ENCODE peak calls at places on chromosomes 7 and 10, in ten cellular contexts. N is right lobe of liver, J is body of pancreas, D is HepG2, Y is IMR-90, C is A549, Z is gastrocnemius medialis, V is heart left ventricle, B is adrenal gland, M is uterus. Q is an unnamed sample.
A peak's percentile ranks its signal among the peaks of the same experiment; 100 is the strongest.

GRCh38 chr7:74405191-74405898 is 48.4 kb upstream of the GTF2IRD1 start:
- DNase-seq in N (no peak), J (no peak), D (no peak), Y (no peak), C (peak; percentile 49), Z (no peak), V (no peak), B (no peak), M (no peak), Q (no peak)

GRCh38 chr10:103696411-103697145 is 158.8 kb downstream of the SH3PXD2A start:
- DNase-seq in N (no peak), J (peak; percentile 23), D (no peak), Y (peak; percentile 92), C (peak; percentile 91), Z (no peak), V (peak; percentile 76), B (peak; percentile 77), M (peak; percentile 72), Q (no peak)

GRCh38 chr10:71086439-71087080 is 125.8 kb upstream of the UNC5B start:
- DNase-seq in N (peak; percentile 16), J (no peak), D (no peak), Y (no peak), C (no peak), Z (no peak), V (peak; percentile 0), B (peak; percentile 20), M (no peak), Q (peak; percentile 82)

GRCh38 chr10:71974489-71975011 is 10.4 kb downstream of the CHST3 start:
- DNase-seq in N (no peak), J (no peak), D (no peak), Y (peak; percentile 74), C (peak; percentile 84), Z (no peak), V (no peak), B (peak; percentile 72), M (no peak), Q (no peak)

GRCh38 chr10:68871105-68871711 is 29.9 kb upstream of the DDX50 start:
- DNase-seq in N (no peak), J (no peak), D (peak; percentile 16), Y (peak; percentile 71), C (peak; percentile 19), Z (no peak), V (no peak), B (no peak), M (peak; percentile 15), Q (no peak)

GRCh38 chr10:101014230-101014884 is 14.7 kb downstream of the LZTS2 start:
- DNase-seq in N (peak; percentile 79), J (peak; percentile 91), D (no peak), Y (peak; percentile 56), C (peak; percentile 71), Z (peak; percentile 64), V (peak; percentile 75), B (peak; percentile 93), M (peak; percentile 85), Q (no peak)

GRCh38 chr10:92692085-92692671 is 2.4 kb downstream of the HHEX start:
- DNase-seq in N (peak; percentile 66), J (no peak), D (no peak), Y (no peak), C (no peak), Z (no peak), V (no peak), B (peak; percentile 56), M (no peak), Q (no peak)

GRCh38 chr7:130303127-130303526 is 10.2 kb downstream of the CPA4 start:
- DNase-seq in N (no peak), J (no peak), D (no peak), Y (no peak), C (no peak), Z (no peak), V (no peak), B (no peak), M (no peak), Q (no peak)

GRCh38 chr10:116104210-116104932 is 168.6 kb downstream of the GFRA1 start:
- DNase-seq in N (no peak), J (no peak), D (no peak), Y (no peak), C (no peak), Z (no peak), V (no peak), B (peak; percentile 11), M (no peak), Q (no peak)

GRCh38 chr7:45609180-45609579 is 35.0 kb downstream of the ADCY1 start:
- DNase-seq in N (peak; percentile 33), J (no peak), D (no peak), Y (no peak), C (no peak), Z (no peak), V (no peak), B (peak; percentile 21), M (no peak), Q (no peak)
- H3K9me3 ChIP-seq in N (no peaks in the 10 kb centered on the region), J (no peaks in the 10 kb centered on the region), D (peaks cover 5% of the 10 kb centered on the region), Y (no peaks in the 10 kb centered on the region), C (peaks cover 20% of the 10 kb centered on the region), Z (no peaks in the 10 kb centered on the region), V (peaks cover 7% of the 10 kb centered on the region), B (no peaks in the 10 kb centered on the region), M (no peaks in the 10 kb centered on the region), Q (no peaks in the 10 kb centered on the region)

GRCh38 chr7:26187380-26188290 is 12.9 kb downstream of the HNRNPA2B1 start:
- DNase-seq in N (no peak), J (no peak), D (no peak), Y (no peak), C (no peak), Z (no peak), V (no peak), B (no peak), M (no peak), Q (no peak)

GRCh38 chr7:26183545-26184282 is 16.8 kb downstream of the HNRNPA2B1 start:
- DNase-seq in N (no peak), J (no peak), D (no peak), Y (no peak), C (no peak), Z (no peak), V (no peak), B (no peak), M (no peak), Q (no peak)

GRCh38 chr7:26188291-26188999 is 12.1 kb downstream of the HNRNPA2B1 start:
- DNase-seq in N (no peak), J (no peak), D (no peak), Y (no peak), C (no peak), Z (no peak), V (no peak), B (no peak), M (no peak), Q (no peak)

GRCh38 chr7:26189000-26189539 is 11.5 kb downstream of the HNRNPA2B1 start:
- DNase-seq in N (no peak), J (no peak), D (no peak), Y (no peak), C (no peak), Z (no peak), V (no peak), B (no peak), M (no peak), Q (no peak)

GRCh38 chr7:26186364-26187311 is 13.9 kb downstream of the HNRNPA2B1 start:
- DNase-seq in N (no peak), J (no peak), D (no peak), Y (no peak), C (no peak), Z (no peak), V (no peak), B (no peak), M (no peak), Q (no peak)
- TF ChIP-seq POLR2A in N (peak; percentile 10), J (no peak), D (peak; percentile 41), Y (no peak), C (no peak), Z (no peak), V (no peak), B (no peak), M (no peak), Q (no peak)

GRCh38 chr10:23530079-23530478 is 91.2 kb downstream of the OTUD1 start:
- DNase-seq in N (no peak), J (no peak), D (no peak), Y (peak; percentile 31), C (no peak), Z (no peak), V (no peak), B (no peak), M (no peak), Q (no peak)
- H3K9me3 ChIP-seq in N (no peaks in the 10 kb centered on the region), J (no peaks in the 10 kb centered on the region), D (no peaks in the 10 kb centered on the region), Y (no peaks in the 10 kb centered on the region), C (no peaks in the 10 kb centered on the region), Z (no peaks in the 10 kb centered on the region), V (no peaks in the 10 kb centered on the region), B (no peaks in the 10 kb centered on the region), M (no peaks in the 10 kb centered on the region), Q (no peaks in the 10 kb centered on the region)

GRCh38 chr10:122955892-122956291 is 1.9 kb upstream of the C10orf88 start:
- DNase-seq in N (no peak), J (no peak), D (peak; percentile 5), Y (no peak), C (no peak), Z (no peak), V (no peak), B (no peak), M (no peak), Q (no peak)

GRCh38 chr10:122949296-122949695 is 4.7 kb downstream of the C10orf88 start:
- DNase-seq in N (no peak), J (no peak), D (no peak), Y (peak; percentile 8), C (no peak), Z (no peak), V (no peak), B (no peak), M (no peak), Q (no peak)

GRCh38 chr10:122954731-122955050 is 664 bp upstream of the C10orf88 start:
- DNase-seq in N (no peak), J (no peak), D (no peak), Y (no peak), C (no peak), Z (no peak), V (peak; percentile 12), B (peak; percentile 55), M (peak; percentile 19), Q (no peak)

GRCh38 chr10:122957474-122957873 is 3.4 kb upstream of the C10orf88 start:
- DNase-seq in N (no peak), J (no peak), D (peak; percentile 63), Y (peak; percentile 1), C (no peak), Z (no peak), V (no peak), B (no peak), M (no peak), Q (no peak)

DNA sequence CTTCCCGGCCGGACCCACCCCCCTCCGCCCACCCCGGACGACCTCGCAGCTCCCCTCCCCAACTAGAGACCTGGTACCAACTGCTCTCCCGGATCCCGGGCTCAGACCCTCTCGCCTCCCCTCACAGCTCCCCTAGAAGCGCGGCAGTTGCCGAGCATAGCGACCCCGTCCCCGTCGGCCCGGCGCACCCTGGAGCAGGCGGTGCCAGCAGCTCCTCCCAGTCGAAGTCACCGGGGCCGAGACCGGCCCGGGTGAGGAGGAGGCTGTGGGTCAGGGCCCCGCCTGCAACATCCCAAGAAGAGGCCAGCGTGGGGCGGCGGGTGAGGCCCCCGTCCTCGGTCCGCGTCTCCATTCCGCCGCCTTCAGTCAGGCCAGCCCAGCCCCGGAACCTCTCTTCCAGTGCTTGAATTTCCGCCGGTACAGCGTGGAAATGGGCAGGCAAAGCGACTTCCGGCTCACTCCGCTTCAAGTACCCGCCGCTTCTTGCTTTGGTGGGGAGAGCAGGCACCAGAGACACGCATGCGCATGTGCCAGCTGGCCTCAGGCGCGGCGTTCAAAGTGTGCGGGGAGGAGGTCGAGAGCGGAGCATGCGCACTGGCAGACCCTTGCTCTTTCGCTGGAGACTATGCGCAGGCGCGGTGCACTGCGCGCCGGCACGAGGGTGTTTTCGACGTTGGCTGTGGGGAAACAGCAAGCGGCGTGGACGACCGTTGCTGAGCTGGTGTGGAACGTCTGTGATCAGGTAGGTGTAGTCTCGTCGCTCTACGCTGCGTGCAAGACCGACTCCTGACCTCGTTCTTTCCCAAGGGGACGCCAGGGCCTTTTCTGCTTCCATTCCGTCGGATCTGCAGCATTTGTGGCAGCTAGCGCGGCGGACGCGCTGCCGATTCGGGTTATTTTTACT is at the start of gene C10orf88:
- DNase-seq in N (peak; percentile 98), J (peak; percentile 98), D (peak; percentile 96), Y (peak; percentile 99), C (peak; percentile 99), Z (peak; percentile 95), V (peak; percentile 96), B (peak; percentile 99), M (peak; percentile 95), Q (peak; percentile 95)
- TF ChIP-seq POLR2A in N (peak; percentile 48), J (no peak), D (peak; percentile 69), Y (no peak), C (peak; percentile 66), Z (no peak), V (peak; percentile 54), B (peak; percentile 49), M (no peak), Q (no peak)

Q was measured in vagina.